ENCODE peak calls at places on chromosomes 16 and 17, in seven cellular contexts. T, D, X, H, A, C and L are unnamed samples.
A peak's percentile ranks its signal among the peaks of the same experiment; 100 is the strongest.

GRCh38 chr17:28230011-28230410 is 89.0 kb upstream of the TMEM97 start:
- DNase-seq in T (no peak), D (no peak), X (no peak), H (no peak), A (no peak), C (no peak), L (no peak)

GRCh38 chr17:17741346-17742023 is 60.2 kb downstream of the RAI1 start:
- DNase-seq in T (peak; percentile 52), D (no peak), X (no peak), H (no peak), A (no peak), C (no peak), L (no peak)

GRCh38 chr16:3638916-3639644 is 15.4 kb upstream of the DNASE1 start:
- DNase-seq in T (no peak), D (no peak), X (no peak), H (no peak), A (no peak), C (no peak), L (no peak)

GRCh38 chr16:2147981-2148671 is at the start of gene RAB26:
- DNase-seq in T (peak; percentile 77), D (peak; percentile 75), X (peak; percentile 52), H (peak; percentile 42), A (peak; percentile 83), C (no peak), L (peak; percentile 58)

GRCh38 chr16:68230176-68230571 is 5.8 kb downstream of the ESRP2 start:
- DNase-seq in T (no peak), D (no peak), X (no peak), H (no peak), A (no peak), C (no peak), L (no peak)

GRCh38 chr16:6863135-6863534 is 469.5 kb upstream of the RBFOX1 start:
- DNase-seq in T (no peak), D (no peak), X (no peak), H (no peak), A (no peak), C (no peak), L (no peak)

GRCh38 chr17:3826191-3826590 is 19.9 kb downstream of the NCBP3 start:
- DNase-seq in T (no peak), D (no peak), X (no peak), H (no peak), A (no peak), C (no peak), L (no peak)

GRCh38 chr16:82031116-82032084 is 3.7 kb upstream of the HSD17B2 start:
- DNase-seq in T (no peak), D (peak; percentile 27), X (no peak), H (peak; percentile 32), A (no peak), C (peak; percentile 62), L (no peak)

GRCh38 chr16:78589331-78589730 is 489.9 kb downstream of the WWOX start:
- DNase-seq in T (no peak), D (no peak), X (no peak), H (no peak), A (no peak), C (no peak), L (no peak)

GRCh38 chr17:73156887-73157870 is 7.6 kb upstream of the SSTR2 start:
- DNase-seq in T (no peak), D (no peak), X (no peak), H (no peak), A (no peak), C (no peak), L (no peak)

GRCh38 chr17:75835315-75835987 is 8.8 kb downstream of the UNC13D start:
- DNase-seq in T (no peak), D (no peak), X (no peak), H (no peak), A (no peak), C (no peak), L (no peak)

GRCh38 chr17:55177159-55177913 is 87.4 kb upstream of the HLF start:
- DNase-seq in T (no peak), D (no peak), X (no peak), H (no peak), A (no peak), C (no peak), L (no peak)

GRCh38 chr17:1158879-1159278 is 20.9 kb downstream of the ABR start:
- DNase-seq in T (no peak), D (no peak), X (no peak), H (no peak), A (no peak), C (no peak), L (no peak)

GRCh38 chr17:48568499-48569259 is 9.5 kb downstream of the HOXB4 start:
- DNase-seq in T (no peak), D (no peak), X (no peak), H (no peak), A (no peak), C (no peak), L (no peak)

GRCh38 chr17:48570325-48571023 is 7.7 kb downstream of the HOXB4 start:
- DNase-seq in T (no peak), D (no peak), X (no peak), H (no peak), A (no peak), C (no peak), L (no peak)

GRCh38 chr17:48571826-48572417 is 6.2 kb downstream of the HOXB4 start:
- DNase-seq in T (no peak), D (no peak), X (no peak), H (no peak), A (no peak), C (no peak), L (no peak)

GRCh38 chr17:48569676-48570324 is 8.3 kb downstream of the HOXB4 start:
- DNase-seq in T (no peak), D (no peak), X (no peak), H (no peak), A (no peak), C (no peak), L (no peak)

GRCh38 chr17:48571024-48571818 is 6.9 kb downstream of the HOXB4 start:
- DNase-seq in T (no peak), D (no peak), X (no peak), H (no peak), A (no peak), C (no peak), L (no peak)
- H3K27me3 ChIP-seq in T (no peaks in the 10 kb centered on the region), D (no peaks in the 10 kb centered on the region), X (no peaks in the 10 kb centered on the region), H (peaks cover 78% of the 10 kb centered on the region), A (peaks cover 100% of the 10 kb centered on the region), C (no peaks in the 10 kb centered on the region), L (peaks cover 48% of the 10 kb centered on the region)

GRCh38 chr17:31558748-31559646 is 167.5 kb downstream of the RAB11FIP4 start:
- DNase-seq in T (peak; percentile 88), D (peak; percentile 82), X (peak; percentile 47), H (peak; percentile 65), A (peak; percentile 78), C (peak; percentile 42), L (peak; percentile 67)
- H3K27me3 ChIP-seq in T (no peaks in the 10 kb centered on the region), D (no peaks in the 10 kb centered on the region), X (no peaks in the 10 kb centered on the region), H (no peaks in the 10 kb centered on the region), A (no peaks in the 10 kb centered on the region), C (no peaks in the 10 kb centered on the region), L (peaks cover 5% of the 10 kb centered on the region)

DNA sequence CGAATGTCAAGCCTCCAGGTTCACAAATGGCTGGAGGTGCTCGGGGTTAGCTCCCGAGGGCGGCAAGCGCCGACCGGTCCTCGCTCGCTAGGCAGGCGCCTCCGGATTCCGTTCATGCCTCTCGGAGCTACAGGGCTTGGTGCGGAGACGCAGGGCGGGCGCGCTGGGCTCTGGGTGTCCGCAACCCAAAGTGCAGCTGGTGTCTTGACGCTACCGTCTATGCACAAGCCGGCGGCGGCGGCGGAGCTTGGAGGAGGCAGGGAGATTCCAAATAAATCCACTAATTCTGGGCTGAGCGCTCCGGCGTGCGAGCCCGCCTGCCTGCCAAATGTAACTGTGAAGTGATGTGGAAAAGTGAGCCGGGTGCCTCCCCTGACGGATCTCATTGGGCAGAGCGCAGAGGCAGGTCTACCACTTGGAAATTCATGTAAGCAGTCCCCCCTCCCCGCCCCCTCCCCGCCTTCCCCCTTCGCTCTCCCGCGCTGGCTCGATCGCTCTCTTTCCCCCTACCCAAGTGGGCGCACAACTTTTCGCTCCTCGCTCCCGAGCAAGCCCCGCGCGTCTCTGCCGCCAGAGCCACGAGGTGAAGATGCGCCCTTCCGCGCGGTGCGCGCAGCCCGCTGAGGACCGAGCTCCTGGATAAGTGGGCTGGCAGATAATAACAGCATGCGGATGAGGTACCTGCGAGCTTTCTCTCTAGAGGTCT is at the start of gene CDH8:
- DNase-seq in T (no peak), D (no peak), X (no peak), H (no peak), A (no peak), C (no peak), L (no peak)
- H3K27me3 ChIP-seq in T (no peaks in the 10 kb centered on the region), D (no peaks in the 10 kb centered on the region), X (no peaks in the 10 kb centered on the region), H (peaks cover 18% of the 10 kb centered on the region), A (peaks cover 93% of the 10 kb centered on the region), C (no peaks in the 10 kb centered on the region), L (no peaks in the 10 kb centered on the region)

GRCh38 chr16:65756163-65756562 is 610.3 kb upstream of the CDH5 start:
- DNase-seq in T (no peak), D (no peak), X (no peak), H (no peak), A (no peak), C (no peak), L (no peak)
- H3K27me3 ChIP-seq in T (no peaks in the 10 kb centered on the region), D (no peaks in the 10 kb centered on the region), X (no peaks in the 10 kb centered on the region), H (no peaks in the 10 kb centered on the region), A (peaks cover 33% of the 10 kb centered on the region), C (no peaks in the 10 kb centered on the region), L (no peaks in the 10 kb centered on the region)

GRCh38 chr17:83159204-83160049 is 80.0 kb downstream of the METRNL start:
- DNase-seq in T (no peak), D (no peak), X (no peak), H (no peak), A (no peak), C (no peak), L (no peak)
- H3K27me3 ChIP-seq in T (no peaks in the 10 kb centered on the region), D (no peaks in the 10 kb centered on the region), X (no peaks in the 10 kb centered on the region), H (peaks cover 3% of the 10 kb centered on the region), A (no peaks in the 10 kb centered on the region), C (peaks cover 14% of the 10 kb centered on the region), L (peaks cover 16% of the 10 kb centered on the region)